ENCODE peak calls at places on chromosome 21, in seven cellular contexts. I, D, V, N, Z, U and G are unnamed samples.

GRCh38 chr21:34883501-34884271 is 165.4 kb downstream of the RUNX1 start:
- DNase-seq in V (no peak), N (no peak), D (no peak), U (no peak), I (no peak), Z (no peak), G (no peak)

GRCh38 chr21:38819719-38820147 is 14.0 kb downstream of the ETS2 start:
- DNase-seq in D (no peak), V (no peak), I (no peak), U (peak), N (no peak), Z (peak), G (peak)

GRCh38 chr21:34614693-34615486 is at the start of gene RCAN1:
- DNase-seq in U (peak), D (peak), I (peak), N (peak), Z (peak), V (peak), G (peak)

GRCh38 chr21:39083377-39084008 is 99.8 kb downstream of the PSMG1 start:
- DNase-seq in Z (no peak), D (no peak), I (peak), V (no peak), N (no peak), U (peak), G (peak)

GRCh38 chr21:34635307-34635706 is 20.4 kb upstream of the RCAN1 start:
- DNase-seq in N (peak), V (no peak), U (no peak), I (peak), D (peak), Z (no peak), G (no peak)

GRCh38 chr21:34644815-34645214 is 24.0 kb upstream of the CLIC6 start:
- DNase-seq in N (no peak), D (no peak), Z (no peak), U (no peak), I (no peak), V (no peak), G (no peak)

GRCh38 chr21:27362249-27362648 is 395.4 kb upstream of the ADAMTS5 start:
- DNase-seq in N (no peak), V (no peak), D (no peak), Z (no peak), I (peak), U (no peak), G (no peak)

GRCh38 chr21:38818336-38818723 is 12.6 kb downstream of the ETS2 start:
- DNase-seq in V (no peak), I (no peak), D (no peak), U (no peak), N (no peak), Z (no peak), G (no peak)

GRCh38 chr21:18138507-18138906 is 106.1 kb upstream of the CHODL start:
- DNase-seq in N (no peak), U (no peak), D (no peak), Z (no peak), V (no peak), I (no peak), G (no peak)

GRCh38 chr21:28781602-28782274 is 210.9 kb downstream of the LTN1 start:
- DNase-seq in V (no peak), I (no peak), N (no peak), U (no peak), D (no peak), Z (peak), G (peak)

GRCh38 chr21:28445081-28445830 is 547.4 kb downstream of the LTN1 start:
- DNase-seq in N (no peak), V (no peak), U (no peak), D (no peak), I (no peak), Z (peak), G (peak)

GRCh38 chr21:33362044-33362555 is 37.3 kb downstream of the IFNAR1 start:
- DNase-seq in D (peak), Z (no peak), I (peak), N (peak), U (peak), V (no peak), G (no peak)

GRCh38 chr21:37384416-37384815 is 17.8 kb downstream of the DYRK1A start:
- DNase-seq in N (no peak), I (no peak), D (no peak), Z (no peak), V (no peak), U (no peak), G (no peak)
- H2BK120ac ChIP-seq in N (no peak), I (no peak), D (no peak), Z (no peak), V (no peak), U (no peak), G (no peak)

GRCh38 chr21:41246808-41247207 is 69.8 kb upstream of the FAM3B start:
- DNase-seq in V (no peak), I (no peak), D (no peak), Z (no peak), U (no peak), N (peak), G (no peak)
- H2BK120ac ChIP-seq in V (no peak), I (no peak), D (no peak), Z (no peak), U (no peak), N (no peak), G (no peak)

GRCh38 chr21:15978158-15978805 is 248.5 kb downstream of the USP25 start:
- DNase-seq in V (no peak), I (peak), U (no peak), Z (peak), D (no peak), N (no peak), G (no peak)
- H2BK120ac ChIP-seq in V (no peak), I (no peak), U (no peak), Z (no peak), D (no peak), N (no peak), G (no peak)

GRCh38 chr21:42560517-42561179 is 47.0 kb downstream of the SLC37A1 start:
- DNase-seq in U (no peak), Z (no peak), I (no peak), V (no peak), N (no peak), D (no peak), G (no peak)

GRCh38 chr21:42561742-42562141 is 48.1 kb downstream of the SLC37A1 start:
- DNase-seq in U (no peak), V (no peak), D (no peak), N (no peak), I (no peak), Z (no peak), G (no peak)

GRCh38 chr21:42562816-42563215 is 49.2 kb downstream of the SLC37A1 start:
- DNase-seq in U (no peak), V (no peak), I (no peak), Z (no peak), N (no peak), D (no peak), G (no peak)

GRCh38 chr21:42563261-42564045 is 49.8 kb downstream of the SLC37A1 start:
- DNase-seq in Z (no peak), N (no peak), D (no peak), I (no peak), V (no peak), U (no peak), G (no peak)

DNA sequence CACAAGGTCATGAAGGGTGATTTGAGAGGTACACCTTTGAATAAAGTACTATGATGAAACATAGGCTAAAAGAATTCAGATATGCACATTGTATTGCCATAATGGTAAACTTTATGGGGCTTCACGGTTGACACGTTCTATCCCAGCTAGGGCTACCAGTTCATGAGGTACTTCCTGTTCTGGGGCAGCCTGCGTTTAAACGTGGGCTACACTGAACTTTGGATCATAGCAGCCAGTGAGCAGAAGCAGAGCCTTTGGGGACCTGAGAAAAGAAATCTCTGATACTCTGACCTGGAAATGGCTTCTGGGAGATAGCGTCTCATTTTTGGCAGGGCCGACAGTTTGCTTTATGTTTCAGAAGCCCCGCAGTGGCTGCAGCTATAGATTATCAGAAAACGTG is 48.6 kb downstream of the SLC37A1 start:
- DNase-seq in V (no peak), Z (no peak), N (no peak), U (no peak), D (no peak), I (no peak), G (no peak)
- H2BK120ac ChIP-seq in V (no peak), Z (no peak), N (no peak), U (no peak), D (no peak), I (no peak), G (no peak)

GRCh38 chr21:45225741-45226327 is 61.9 kb downstream of the POFUT2 start:
- DNase-seq in D (no peak), V (no peak), I (no peak), N (no peak), Z (no peak), U (no peak), G (no peak)

GRCh38 chr21:45226540-45227326 is 61.0 kb downstream of the POFUT2 start:
- DNase-seq in I (no peak), U (no peak), V (no peak), D (no peak), Z (peak), N (no peak), G (peak)

GRCh38 chr21:45228656-45229240 is 58.9 kb downstream of the POFUT2 start:
- DNase-seq in I (no peak), V (no peak), U (peak), D (no peak), N (no peak), Z (peak), G (no peak)

GRCh38 chr21:45228171-45228641 is 59.5 kb downstream of the POFUT2 start:
- DNase-seq in V (no peak), D (no peak), Z (peak), N (no peak), U (peak), I (peak), G (peak)

DNA sequence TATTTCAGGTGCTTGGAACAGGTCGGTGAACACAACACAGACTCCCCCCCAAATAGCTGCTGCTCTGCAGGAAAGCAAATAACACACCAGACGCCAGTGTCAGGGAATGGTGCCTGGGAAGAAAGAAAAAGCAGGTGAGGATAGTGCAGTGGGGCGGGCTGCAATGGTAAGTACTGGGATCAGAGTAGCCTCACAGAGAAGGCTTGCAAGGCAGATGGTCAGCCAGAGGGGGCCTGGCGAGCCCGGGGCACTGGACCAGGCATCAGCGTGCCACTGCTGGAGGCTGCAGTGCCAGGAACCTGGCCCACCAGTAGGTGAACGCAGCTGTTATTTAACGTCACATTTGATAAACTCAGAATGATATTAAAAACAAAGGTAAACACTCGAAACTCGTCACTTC is 60.0 kb downstream of the POFUT2 start:
- DNase-seq in I (no peak), N (no peak), V (no peak), Z (no peak), U (no peak), D (no peak), G (no peak)
- H2BK120ac ChIP-seq in I (no peak), N (no peak), V (no peak), Z (no peak), U (no peak), D (no peak), G (no peak)

GRCh38 chr21:46146856-46147255 is 8.5 kb downstream of the FTCD start:
- DNase-seq in I (peak), N (no peak), Z (no peak), D (no peak), U (no peak), V (no peak), G (no peak)
- H2BK120ac ChIP-seq in I (no peak), N (no peak), Z (no peak), D (no peak), U (no peak), V (no peak), G (no peak)

DNA sequence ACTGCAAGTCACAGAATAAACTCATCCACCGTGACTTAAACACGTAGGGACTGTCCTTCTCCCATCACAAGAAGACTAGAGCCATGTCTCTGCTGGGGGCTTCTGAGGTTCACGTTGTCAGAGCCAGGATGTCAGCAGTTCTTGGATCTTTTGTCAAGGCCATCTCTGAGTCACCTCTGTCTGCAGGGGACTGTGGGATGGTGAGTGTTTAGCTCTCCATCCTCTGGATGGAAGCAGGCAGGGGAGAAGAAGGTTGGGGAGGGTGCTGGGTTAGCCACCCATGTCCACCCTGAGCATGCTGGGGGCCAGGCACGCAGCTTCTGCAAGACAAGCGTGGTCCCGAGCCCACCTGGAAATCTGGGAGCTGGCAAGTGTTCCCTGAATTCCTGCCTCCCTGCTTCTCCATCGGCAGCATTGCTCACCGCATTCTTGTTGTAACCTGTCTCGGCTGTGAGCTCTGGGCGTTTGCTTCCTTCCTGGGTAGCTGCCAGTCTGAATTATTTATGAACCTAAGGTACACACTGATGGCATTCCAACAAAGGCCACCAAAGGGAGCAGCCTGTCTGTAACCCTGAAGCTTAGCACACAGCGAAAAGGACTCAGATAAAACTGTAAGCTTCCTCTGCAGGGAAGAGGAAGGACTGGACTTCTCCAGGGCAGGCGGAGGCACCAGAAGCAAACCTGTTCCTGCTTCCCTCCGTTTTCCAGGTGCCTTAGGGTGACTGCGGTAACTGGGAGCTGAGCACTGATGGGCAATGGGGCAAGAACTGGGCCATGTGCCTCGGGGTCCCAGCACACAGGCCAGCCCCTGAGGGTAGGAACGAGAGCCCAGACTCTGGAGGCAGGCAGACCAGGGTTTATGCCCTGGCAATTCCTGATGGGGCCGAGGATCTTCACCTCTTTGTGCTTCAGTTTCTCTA is 88.6 kb downstream of the RIPK4 start:
- DNase-seq in D (no peak), V (no peak), U (no peak), Z (peak), N (no peak), I (peak), G (peak)
- H2BK120ac ChIP-seq in D (no peak), V (no peak), U (peak), Z (peak), N (no peak), I (no peak), G (no peak)

GRCh38 chr21:43750339-43751033 is 25.6 kb downstream of the CSTB start:
- DNase-seq in U (no peak), I (no peak), Z (no peak), V (no peak), N (no peak), D (no peak), G (no peak)
- H2BK120ac ChIP-seq in U (no peak), I (no peak), Z (no peak), V (no peak), N (no peak), D (no peak), G (no peak)